ENCODE peak calls at places on chromosomes 4 and X, in seven cellular contexts. O is upper lobe of left lung, H is AG08396, D is H7, A is caudate nucleus, G is activated T-cell treated with anti-CD3 and anti-CD28 coated beads for 1 hour, F is heart right ventricle. Q is an unnamed sample.

GRCh38 chr4:153521995-153522799 is 56.0 kb downstream of the TMEM131L start:
- DNase-seq in O (no peak), H (no peak), D (peak), A (no peak), G (peak), F (no peak), Q (no peak)

GRCh38 chrX:48831909-48832291 is 3.5 kb downstream of the PCSK1N start:
- DNase-seq in O (peak), H (no peak), D (peak), A (no peak), G (no peak), F (no peak), Q (peak)

GRCh38 chr4:68773699-68774098 is 42.1 kb upstream of the UGT2B10 start:
- DNase-seq in O (no peak), H (no peak), D (no peak), A (no peak), G (no peak), F (no peak), Q (no peak)

GRCh38 chr4:7457201-7458065 is 22.7 kb upstream of the PSAPL1 start:
- DNase-seq in O (peak), H (no peak), D (no peak), A (no peak), G (no peak), F (no peak), Q (no peak)

GRCh38 chrX:24259544-24260240 is 54.2 kb downstream of the SUPT20HL2 start:
- DNase-seq in O (no peak), H (peak), D (peak), A (no peak), G (no peak), F (no peak), Q (peak)

GRCh38 chr4:168480991-168481588 is 798 bp upstream of the DDX60L start:
- DNase-seq in O (no peak), H (peak), D (no peak), A (no peak), G (peak), F (no peak), Q (no peak)

GRCh38 chr4:80608285-80608980 is 272.9 kb downstream of the CFAP299 start:
- DNase-seq in O (no peak), H (no peak), D (no peak), A (no peak), G (no peak), F (no peak), Q (no peak)

GRCh38 chr4:167868163-167868562 is 224.2 kb upstream of the ANXA10 start:
- DNase-seq in O (no peak), H (no peak), D (no peak), A (no peak), G (no peak), F (no peak), Q (no peak)

GRCh38 chr4:143713556-143714289 is 13.2 kb upstream of the FREM3 start:
- DNase-seq in O (no peak), H (no peak), D (no peak), A (no peak), G (no peak), F (no peak), Q (no peak)

Q was measured in cerebellum.